ENCODE peak calls at places on chromosomes 4 and X, in four cellular contexts. One of them, this sample, is unnamed. For H3K9me3 and H3K4me1, the result is how much of the 10 kb centered on the place peaks cover.

GRCh38 chrX:44400588-44400987 is 57.1 kb upstream of the EFHC2 start:
- DNase-seq in left lung: no peak
- DNase-seq in upper lobe of right lung: no peak
- DNase-seq in uterus: no peak
- DNase-seq in this sample: no peak

GRCh38 chr4:116005806-116006088 is 892.3 kb upstream of the NDST4 start:
- DNase-seq in left lung: no peak
- DNase-seq in upper lobe of right lung: no peak
- DNase-seq in uterus: no peak
- DNase-seq in this sample: no peak

GRCh38 chrX:40106677-40107290 is 9.0 kb upstream of the BCOR start:
- DNase-seq in left lung: no peak
- DNase-seq in upper lobe of right lung: no peak
- DNase-seq in uterus: no peak
- DNase-seq in this sample: no peak

GRCh38 chrX:18428006-18428405 is 2.6 kb downstream of the CDKL5 start:
- DNase-seq in left lung: no peak
- DNase-seq in upper lobe of right lung: no peak
- DNase-seq in uterus: no peak
- DNase-seq in this sample: no peak

GRCh38 chrX:56765816-56766553 is 36.9 kb downstream of the NBDY start:
- DNase-seq in left lung: no peak
- DNase-seq in upper lobe of right lung: peak
- DNase-seq in uterus: no peak
- DNase-seq in this sample: peak

GRCh38 chr4:30103455-30103854 is 616.7 kb upstream of the PCDH7 start:
- DNase-seq in left lung: no peak
- DNase-seq in upper lobe of right lung: no peak
- DNase-seq in uterus: no peak
- DNase-seq in this sample: no peak

GRCh38 chrX:24846551-24847170 is 152.9 kb downstream of the POLA1 start:
- DNase-seq in left lung: no peak
- DNase-seq in upper lobe of right lung: no peak
- DNase-seq in uterus: peak
- DNase-seq in this sample: no peak

GRCh38 chr4:41991916-41992767 is 1.8 kb downstream of the SLC30A9 start:
- DNase-seq in left lung: no peak
- DNase-seq in upper lobe of right lung: no peak
- DNase-seq in uterus: no peak
- DNase-seq in this sample: no peak

GRCh38 chr4:6122496-6122895 is 77.9 kb downstream of the JAKMIP1 start:
- DNase-seq in left lung: no peak
- DNase-seq in upper lobe of right lung: peak
- DNase-seq in uterus: no peak
- DNase-seq in this sample: no peak

GRCh38 chr4:141912831-141913230 is 276.4 kb downstream of the IL15 start:
- DNase-seq in left lung: no peak
- DNase-seq in upper lobe of right lung: no peak
- DNase-seq in uterus: no peak
- DNase-seq in this sample: no peak

GRCh38 chrX:12263211-12263610 is 124.9 kb downstream of the FRMPD4 start:
- DNase-seq in left lung: no peak
- DNase-seq in upper lobe of right lung: no peak
- DNase-seq in uterus: no peak
- DNase-seq in this sample: no peak

GRCh38 chr4:5863461-5864113 is 29.3 kb downstream of the CRMP1 start:
- DNase-seq in left lung: no peak
- DNase-seq in upper lobe of right lung: no peak
- DNase-seq in uterus: no peak
- DNase-seq in this sample: no peak

GRCh38 chr4:22595684-22596083 is 79.8 kb upstream of the ADGRA3 start:
- DNase-seq in left lung: no peak
- DNase-seq in upper lobe of right lung: no peak
- DNase-seq in uterus: no peak
- DNase-seq in this sample: no peak

GRCh38 chr4:146335763-146336412 is 121.5 kb downstream of the REELD1 start:
- DNase-seq in left lung: no peak
- DNase-seq in upper lobe of right lung: no peak
- DNase-seq in uterus: no peak
- DNase-seq in this sample: no peak

GRCh38 chr4:25441519-25442117 is 64.6 kb downstream of the ANAPC4 start:
- DNase-seq in left lung: no peak
- DNase-seq in upper lobe of right lung: peak
- DNase-seq in uterus: no peak
- DNase-seq in this sample: no peak

GRCh38 chrX:3811331-3812311 is 98.2 kb upstream of the PRKX start:
- DNase-seq in left lung: no peak
- DNase-seq in upper lobe of right lung: no peak
- DNase-seq in uterus: peak
- DNase-seq in this sample: no peak

GRCh38 chr4:99998062-99998880 is 48.2 kb upstream of the H2AZ1 start:
- DNase-seq in left lung: no peak
- DNase-seq in upper lobe of right lung: no peak
- DNase-seq in uterus: no peak
- DNase-seq in this sample: no peak

GRCh38 chrX:111543212-111543762 is 31.8 kb downstream of the SERTM2 start:
- DNase-seq in left lung: no peak
- DNase-seq in upper lobe of right lung: no peak
- DNase-seq in uterus: no peak
- DNase-seq in this sample: no peak

GRCh38 chr4:165604181-165604580 is 225.4 kb downstream of the CPE start:
- DNase-seq in left lung: no peak
- DNase-seq in upper lobe of right lung: no peak
- DNase-seq in uterus: no peak
- DNase-seq in this sample: no peak

GRCh38 chr4:103498161-103499070 is 221.4 kb downstream of the TACR3 start:
- DNase-seq in left lung: no peak
- DNase-seq in upper lobe of right lung: no peak
- DNase-seq in uterus: no peak
- DNase-seq in this sample: no peak

GRCh38 chr4:73662709-73663546 is 42.7 kb upstream of the RASSF6 start:
- DNase-seq in left lung: no peak
- DNase-seq in upper lobe of right lung: no peak
- DNase-seq in uterus: no peak
- DNase-seq in this sample: no peak

GRCh38 chrX:33272986-33273385 is 61.6 kb upstream of the DMD start:
- DNase-seq in left lung: no peak
- DNase-seq in upper lobe of right lung: no peak
- DNase-seq in uterus: no peak
- DNase-seq in this sample: no peak

GRCh38 chr4:161252520-161253141 is 911.2 kb downstream of the FSTL5 start:
- DNase-seq in left lung: no peak
- DNase-seq in upper lobe of right lung: no peak
- DNase-seq in uterus: no peak
- DNase-seq in this sample: no peak

GRCh38 chrX:9467751-9468150 is 2.9 kb downstream of the TBL1X start:
- DNase-seq in left lung: no peak
- DNase-seq in upper lobe of right lung: no peak
- DNase-seq in uterus: no peak
- DNase-seq in this sample: no peak

GRCh38 chrX:9471571-9471985 is 6.7 kb downstream of the TBL1X start:
- DNase-seq in left lung: no peak
- DNase-seq in upper lobe of right lung: no peak
- DNase-seq in uterus: no peak
- DNase-seq in this sample: no peak

GRCh38 chrX:9475984-9476383 is 11.1 kb downstream of the TBL1X start:
- DNase-seq in left lung: no peak
- DNase-seq in upper lobe of right lung: no peak
- DNase-seq in uterus: no peak
- DNase-seq in this sample: no peak

GRCh38 chrX:9476810-9477575 is 12.1 kb downstream of the TBL1X start:
- DNase-seq in left lung: no peak
- DNase-seq in upper lobe of right lung: no peak
- DNase-seq in uterus: no peak
- DNase-seq in this sample: no peak

GRCh38 chrX:9473708-9474107 is 8.8 kb downstream of the TBL1X start:
- DNase-seq in left lung: no peak
- DNase-seq in upper lobe of right lung: no peak
- DNase-seq in uterus: no peak
- DNase-seq in this sample: no peak
- H3K9me3 ChIP-seq in left lung: under half
- H3K9me3 ChIP-seq in upper lobe of right lung: under half
- H3K9me3 ChIP-seq in uterus: under half
- H3K9me3 ChIP-seq in this sample: under half

GRCh38 chrX:124216396-124217124 is 115.9 kb upstream of the TEX13D start:
- DNase-seq in left lung: no peak
- DNase-seq in upper lobe of right lung: no peak
- DNase-seq in uterus: no peak
- DNase-seq in this sample: no peak
- H3K27ac ChIP-seq in left lung: peak
- H3K27ac ChIP-seq in upper lobe of right lung: peak
- H3K27ac ChIP-seq in uterus: no peak
- H3K27ac ChIP-seq in this sample: no peak

DNA sequence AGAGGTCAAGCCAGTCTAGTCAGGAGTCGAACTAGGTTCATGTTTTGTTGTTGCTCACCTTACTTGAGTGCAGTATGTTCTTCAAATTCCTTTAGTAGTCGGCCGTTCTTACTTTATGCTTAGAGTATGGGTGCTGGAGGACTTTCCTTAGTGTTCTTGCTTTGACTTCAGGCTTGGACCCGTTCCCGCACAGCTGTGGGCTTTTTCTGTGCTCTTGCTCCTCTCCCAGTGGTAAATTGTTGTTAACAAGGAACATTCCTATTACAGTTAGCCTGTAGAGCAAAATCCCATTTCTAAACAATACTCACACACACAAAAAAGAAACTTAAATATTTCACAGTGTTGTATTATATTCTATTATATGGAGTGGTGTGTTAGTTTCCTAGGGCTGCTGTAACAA is 113.5 kb downstream of the RAP1GDS1 start:
- DNase-seq in left lung: no peak
- DNase-seq in upper lobe of right lung: no peak
- DNase-seq in uterus: no peak
- DNase-seq in this sample: no peak
- H3K4me1 ChIP-seq in left lung: under half
- H3K4me1 ChIP-seq in upper lobe of right lung: under half
- H3K4me1 ChIP-seq in uterus: under half
- H3K4me1 ChIP-seq in this sample: under half

GRCh38 chr4:71863457-71863856 is 79.6 kb upstream of the GC start:
- DNase-seq in left lung: no peak
- DNase-seq in upper lobe of right lung: no peak
- DNase-seq in uterus: no peak
- DNase-seq in this sample: no peak

GRCh38 chr4:71860643-71861042 is 76.8 kb upstream of the GC start:
- DNase-seq in left lung: no peak
- DNase-seq in upper lobe of right lung: no peak
- DNase-seq in uterus: no peak
- DNase-seq in this sample: no peak

GRCh38 chr4:71866212-71866885 is 82.5 kb upstream of the GC start:
- DNase-seq in left lung: no peak
- DNase-seq in upper lobe of right lung: no peak
- DNase-seq in uterus: no peak
- DNase-seq in this sample: no peak

GRCh38 chr4:71864380-71864779 is 80.5 kb upstream of the GC start:
- DNase-seq in left lung: no peak
- DNase-seq in upper lobe of right lung: no peak
- DNase-seq in uterus: no peak
- DNase-seq in this sample: no peak

DNA sequence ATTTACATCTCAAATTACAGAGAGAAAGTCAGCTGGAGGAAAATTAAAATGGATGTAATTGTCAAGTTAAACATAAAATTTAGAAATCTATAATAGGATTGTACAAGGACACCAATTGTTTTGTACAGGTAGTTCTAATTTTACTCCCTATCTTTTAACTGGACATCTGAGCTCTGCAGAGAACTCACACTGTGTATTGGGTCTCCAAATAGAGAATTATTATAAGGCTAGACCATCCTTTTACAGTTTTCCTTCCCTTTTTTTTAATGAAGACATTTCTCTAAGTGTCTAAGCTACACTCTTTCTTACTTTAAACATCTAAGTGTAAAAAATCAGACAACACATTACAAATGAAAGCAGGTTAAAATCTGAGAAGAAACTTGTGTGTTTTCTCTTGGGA is 78.4 kb upstream of the GC start:
- DNase-seq in left lung: no peak
- DNase-seq in upper lobe of right lung: no peak
- DNase-seq in uterus: no peak
- DNase-seq in this sample: no peak
- H3K9me3 ChIP-seq in left lung: under half
- H3K9me3 ChIP-seq in upper lobe of right lung: under half
- H3K9me3 ChIP-seq in uterus: under half
- H3K9me3 ChIP-seq in this sample: under half